ENCODE peak calls at places on chromosome 2, in four cellular contexts. L is PC-9, Z is heart right ventricle, K is NCI-H2171. N is an unnamed sample.

GRCh38 chr2:57160976-57161375 is 885.6 kb upstream of the VRK2 start:
- DNase-seq in L (no peak), Z (no peak), K (no peak), N (no peak)

GRCh38 chr2:20616341-20616871 is 34.5 kb downstream of the HS1BP3 start:
- DNase-seq in L (no peak), Z (no peak), K (no peak), N (no peak)

GRCh38 chr2:157760949-157761348 is 115.2 kb downstream of the ACVR1 start:
- DNase-seq in L (no peak), Z (no peak), K (no peak), N (no peak)

GRCh38 chr2:201256001-201256544 is 4.3 kb upstream of the CASP8 start:
- DNase-seq in L (no peak), Z (no peak), K (no peak), N (no peak)

GRCh38 chr2:19124135-19124534 is 234.3 kb downstream of the OSR1 start:
- DNase-seq in L (peak; percentile 72), Z (no peak), K (no peak), N (no peak)

GRCh38 chr2:81078631-81079030 is 774.1 kb upstream of the LRRTM1 start:
- DNase-seq in L (no peak), Z (no peak), K (no peak), N (no peak)

GRCh38 chr2:16005819-16006536 is 65.6 kb downstream of the MYCN start:
- DNase-seq in L (peak; percentile 44), Z (no peak), K (no peak), N (no peak)

GRCh38 chr2:217114117-217114516 is 254.3 kb upstream of the TNP1 start:
- DNase-seq in L (no peak), Z (no peak), K (no peak), N (no peak)

GRCh38 chr2:33181466-33181865 is 234.7 kb downstream of the LTBP1 start:
- DNase-seq in L (no peak), Z (no peak), K (no peak), N (no peak)

GRCh38 chr2:113158884-113159553 is 14.8 kb upstream of the PSD4 start:
- DNase-seq in L (no peak), Z (no peak), K (no peak), N (no peak)

GRCh38 chr2:30871980-30872789 is 64.9 kb upstream of the CAPN13 start:
- DNase-seq in L (peak; percentile 89), Z (no peak), K (no peak), N (peak; percentile 14)

GRCh38 chr2:118833716-118834439 is 13.6 kb downstream of the EN1 start:
- DNase-seq in L (no peak), Z (no peak), K (no peak), N (peak; percentile 47)

GRCh38 chr2:27911458-27912210 is 21.1 kb downstream of the BABAM2 start:
- DNase-seq in L (no peak), Z (no peak), K (no peak), N (no peak)

GRCh38 chr2:207833265-207833751 is 63.6 kb upstream of the FZD5 start:
- DNase-seq in L (no peak), Z (no peak), K (no peak), N (no peak)

GRCh38 chr2:88181511-88181910 is 11.4 kb downstream of the THNSL2 start:
- DNase-seq in L (no peak), Z (no peak), K (no peak), N (no peak)

GRCh38 chr2:146721486-146721885 is 1123.3 kb upstream of the ACVR2A start:
- DNase-seq in L (no peak), Z (no peak), K (peak; percentile 92), N (no peak)

GRCh38 chr2:119282139-119282965 is 58.7 kb downstream of the STEAP3 start:
- DNase-seq in L (no peak), Z (no peak), K (no peak), N (no peak)

GRCh38 chr2:173982918-173983317 is 17.7 kb upstream of the SP3 start:
- DNase-seq in L (no peak), Z (peak; percentile 44), K (peak; percentile 82), N (no peak)

GRCh38 chr2:203579131-203579643 is 44.1 kb upstream of the RAPH1 start:
- DNase-seq in L (peak; percentile 98), Z (no peak), K (no peak), N (peak; percentile 88)

GRCh38 chr2:45125232-45125631 is 116.0 kb upstream of the SIX2 start:
- DNase-seq in L (no peak), Z (no peak), K (no peak), N (no peak)

GRCh38 chr2:205730701-205731271 is 48.5 kb downstream of the NRP2 start:
- DNase-seq in L (no peak), Z (no peak), K (no peak), N (peak; percentile 63)

GRCh38 chr2:216490061-216490460 is 8.6 kb upstream of the RPL37A start:
- DNase-seq in L (peak; percentile 61), Z (no peak), K (no peak), N (no peak)

GRCh38 chr2:191617589-191617988 is 60.3 kb upstream of the NABP1 start:
- DNase-seq in L (peak; percentile 67), Z (no peak), K (no peak), N (no peak)

GRCh38 chr2:199818001-199818400 is 33.0 kb downstream of the FTCDNL1 start:
- DNase-seq in L (peak; percentile 53), Z (no peak), K (no peak), N (no peak)

GRCh38 chr2:64204716-64205115 is 60.5 kb upstream of the PELI1 start:
- DNase-seq in L (peak; percentile 37), Z (no peak), K (no peak), N (no peak)

GRCh38 chr2:88874063-88874657 is 182.7 kb downstream of the RPIA start:
- DNase-seq in L (peak; percentile 61), Z (no peak), K (peak; percentile 4), N (peak; percentile 86)